ENCODE peak calls at places on chromosomes 7 and 10, in five cellular contexts. P is NCI-H1048; B is Caco-2; K is stimulated activated CD4-positive, alpha-beta T cell treated with anti-CD3 and anti-CD28 coated beads, TNF-alpha, amount 100 ng/mL, for 4 hours; F is CD4-positive, CD25-positive, alpha-beta regulatory T cell. U is an unnamed sample.

GRCh38 chr10:78937800-78938694 is 130.7 kb upstream of the ZMIZ1 start:
- DNase-seq in P (no peak), B (no peak), K (no peak), F (peak), U (peak)

GRCh38 chr7:131604841-131605279 is 48.4 kb upstream of the PODXL start:
- DNase-seq in P (no peak), B (no peak), K (no peak), F (no peak), U (no peak)

GRCh38 chr10:70693619-70694286 is 21.4 kb downstream of the ADAMTS14 start:
- DNase-seq in P (no peak), B (no peak), K (no peak), F (no peak), U (no peak)

GRCh38 chr7:139737221-139738100 is 40.3 kb downstream of the HIPK2 start:
- DNase-seq in P (no peak), B (no peak), K (no peak), F (peak), U (peak)

GRCh38 chr10:22017283-22018020 is 13.9 kb upstream of the DNAJC1 start:
- DNase-seq in P (no peak), B (no peak), K (no peak), F (no peak), U (no peak)

GRCh38 chr7:26508481-26508880 is 216.8 kb downstream of the SNX10 start:
- DNase-seq in P (no peak), B (no peak), K (no peak), F (no peak), U (no peak)

GRCh38 chr10:47424231-47424630 is 40.1 kb upstream of the ZNF488 start:
- DNase-seq in P (no peak), B (no peak), K (no peak), F (no peak), U (no peak)

GRCh38 chr10:128063736-128064614 is 62.2 kb downstream of the MKI67 start:
- DNase-seq in P (no peak), B (peak), K (no peak), F (peak), U (no peak)

GRCh38 chr7:128084896-128085608 is 53.8 kb upstream of the LRRC4 start:
- DNase-seq in P (no peak), B (no peak), K (no peak), F (no peak), U (no peak)

GRCh38 chr10:122276611-122277205 is 5.6 kb downstream of the BTBD16 start:
- DNase-seq in P (no peak), B (peak), K (no peak), F (no peak), U (no peak)

GRCh38 chr10:107727762-107728317 is 563.3 kb upstream of the SORCS1 start:
- DNase-seq in P (no peak), B (no peak), K (no peak), F (no peak), U (no peak)

GRCh38 chr10:79905322-79906314 is 43.3 kb downstream of the SFTPD start:
- DNase-seq in P (no peak), B (no peak), K (no peak), F (no peak), U (no peak)

GRCh38 chr7:98981701-98982100 is 103.4 kb downstream of the TRRAP start:
- DNase-seq in P (no peak), B (no peak), K (no peak), F (no peak), U (no peak)

GRCh38 chr10:48468866-48469511 is 135.9 kb downstream of the ARHGAP22 start:
- DNase-seq in P (no peak), B (peak), K (no peak), F (no peak), U (peak)

GRCh38 chr10:85603167-85603940 is 763.2 kb downstream of the GRID1 start:
- DNase-seq in P (no peak), B (no peak), K (no peak), F (no peak), U (no peak)

GRCh38 chr7:37430644-37431043 is 18.0 kb downstream of the ELMO1 start:
- DNase-seq in P (no peak), B (no peak), K (no peak), F (no peak), U (no peak)